ENCODE peak calls at places on chromosomes 4 and X, in eight cellular contexts. One of them, this sample, is unnamed.
A peak's percentile ranks its signal among the peaks of the same experiment; 100 is the strongest.

GRCh38 chrX:68462653-68463052 is 29.4 kb upstream of the OPHN1 start:
- DNase-seq in ELF-1: peak; percentile 64
- DNase-seq in effector CD4-positive, alpha-beta T cell: no peak
- DNase-seq in CD8-positive, alpha-beta memory T cell: no peak
- DNase-seq in hepatocyte: peak; percentile 19
- DNase-seq in effector memory CD8-positive, alpha-beta T cell: peak; percentile 2
- DNase-seq in NCI-H510A treated with DMSO at 0.1 percent for 48 hours: no peak
- DNase-seq in SK-N-SH: no peak
- DNase-seq in this sample: no peak

GRCh38 chr4:147596976-147597375 is 20.2 kb upstream of the TMEM184C start:
- DNase-seq in effector CD4-positive, alpha-beta T cell: no peak
- DNase-seq in CD8-positive, alpha-beta memory T cell: no peak
- DNase-seq in effector memory CD8-positive, alpha-beta T cell: no peak
- DNase-seq in SK-N-SH: no peak
- DNase-seq in hepatocyte: no peak
- DNase-seq in ELF-1: no peak
- DNase-seq in NCI-H510A treated with DMSO at 0.1 percent for 48 hours: no peak
- DNase-seq in this sample: no peak

GRCh38 chrX:107659768-107660167 is 31.5 kb downstream of the PRPS1 start:
- DNase-seq in effector CD4-positive, alpha-beta T cell: no peak
- DNase-seq in NCI-H510A treated with DMSO at 0.1 percent for 48 hours: peak; percentile 43
- DNase-seq in CD8-positive, alpha-beta memory T cell: no peak
- DNase-seq in effector memory CD8-positive, alpha-beta T cell: no peak
- DNase-seq in hepatocyte: peak; percentile 75
- DNase-seq in ELF-1: no peak
- DNase-seq in SK-N-SH: peak; percentile 32
- DNase-seq in this sample: no peak

GRCh38 chr4:75745192-75745591 is 20.8 kb downstream of the USO1 start:
- DNase-seq in hepatocyte: peak; percentile 40
- DNase-seq in effector memory CD8-positive, alpha-beta T cell: no peak
- DNase-seq in effector CD4-positive, alpha-beta T cell: no peak
- DNase-seq in SK-N-SH: no peak
- DNase-seq in NCI-H510A treated with DMSO at 0.1 percent for 48 hours: no peak
- DNase-seq in CD8-positive, alpha-beta memory T cell: no peak
- DNase-seq in ELF-1: no peak
- DNase-seq in this sample: no peak

GRCh38 chrX:30196322-30196721 is 19.0 kb upstream of the MAGEB2 start:
- DNase-seq in hepatocyte: peak; percentile 37
- DNase-seq in effector memory CD8-positive, alpha-beta T cell: no peak
- DNase-seq in SK-N-SH: peak; percentile 32
- DNase-seq in CD8-positive, alpha-beta memory T cell: no peak
- DNase-seq in effector CD4-positive, alpha-beta T cell: no peak
- DNase-seq in ELF-1: no peak
- DNase-seq in NCI-H510A treated with DMSO at 0.1 percent for 48 hours: peak; percentile 25
- DNase-seq in this sample: no peak

GRCh38 chr4:139824882-139825522 is 159.4 kb downstream of the MGST2 start:
- DNase-seq in CD8-positive, alpha-beta memory T cell: no peak
- DNase-seq in effector CD4-positive, alpha-beta T cell: no peak
- DNase-seq in effector memory CD8-positive, alpha-beta T cell: no peak
- DNase-seq in NCI-H510A treated with DMSO at 0.1 percent for 48 hours: peak; percentile 53
- DNase-seq in hepatocyte: no peak
- DNase-seq in SK-N-SH: no peak
- DNase-seq in ELF-1: peak; percentile 45
- DNase-seq in this sample: no peak

GRCh38 chr4:11805837-11806236 is 377.1 kb upstream of the HS3ST1 start:
- DNase-seq in effector memory CD8-positive, alpha-beta T cell: no peak
- DNase-seq in NCI-H510A treated with DMSO at 0.1 percent for 48 hours: peak; percentile 12
- DNase-seq in SK-N-SH: no peak
- DNase-seq in effector CD4-positive, alpha-beta T cell: no peak
- DNase-seq in CD8-positive, alpha-beta memory T cell: no peak
- DNase-seq in hepatocyte: peak; percentile 48
- DNase-seq in ELF-1: no peak
- DNase-seq in this sample: no peak

GRCh38 chr4:140653718-140654515 is 85.2 kb upstream of the UCP1 start:
- DNase-seq in hepatocyte: peak; percentile 70
- DNase-seq in NCI-H510A treated with DMSO at 0.1 percent for 48 hours: no peak
- DNase-seq in ELF-1: no peak
- DNase-seq in effector memory CD8-positive, alpha-beta T cell: no peak
- DNase-seq in CD8-positive, alpha-beta memory T cell: no peak
- DNase-seq in SK-N-SH: peak; percentile 76
- DNase-seq in effector CD4-positive, alpha-beta T cell: no peak
- DNase-seq in this sample: no peak

GRCh38 chr4:20256381-20256881 is 4.7 kb downstream of the SLIT2 start:
- DNase-seq in NCI-H510A treated with DMSO at 0.1 percent for 48 hours: no peak
- DNase-seq in ELF-1: no peak
- DNase-seq in SK-N-SH: no peak
- DNase-seq in effector memory CD8-positive, alpha-beta T cell: no peak
- DNase-seq in hepatocyte: no peak
- DNase-seq in effector CD4-positive, alpha-beta T cell: no peak
- DNase-seq in CD8-positive, alpha-beta memory T cell: no peak
- DNase-seq in this sample: no peak

GRCh38 chr4:1658581-1658980 is 25.5 kb downstream of the FAM53A start:
- DNase-seq in NCI-H510A treated with DMSO at 0.1 percent for 48 hours: no peak
- DNase-seq in ELF-1: no peak
- DNase-seq in effector CD4-positive, alpha-beta T cell: no peak
- DNase-seq in SK-N-SH: no peak
- DNase-seq in hepatocyte: no peak
- DNase-seq in effector memory CD8-positive, alpha-beta T cell: no peak
- DNase-seq in CD8-positive, alpha-beta memory T cell: no peak
- DNase-seq in this sample: no peak

GRCh38 chrX:45851434-45851991 is 650.8 kb upstream of the DIPK2B start:
- DNase-seq in ELF-1: peak; percentile 91
- DNase-seq in NCI-H510A treated with DMSO at 0.1 percent for 48 hours: peak; percentile 30
- DNase-seq in SK-N-SH: peak; percentile 15
- DNase-seq in hepatocyte: peak; percentile 61
- DNase-seq in effector memory CD8-positive, alpha-beta T cell: no peak
- DNase-seq in effector CD4-positive, alpha-beta T cell: peak; percentile 21
- DNase-seq in CD8-positive, alpha-beta memory T cell: peak; percentile 24
- DNase-seq in this sample: no peak

GRCh38 chr4:40881096-40881495 is 131.3 kb downstream of the NSUN7 start:
- DNase-seq in effector memory CD8-positive, alpha-beta T cell: no peak
- DNase-seq in ELF-1: no peak
- DNase-seq in effector CD4-positive, alpha-beta T cell: no peak
- DNase-seq in hepatocyte: no peak
- DNase-seq in NCI-H510A treated with DMSO at 0.1 percent for 48 hours: no peak
- DNase-seq in SK-N-SH: no peak
- DNase-seq in CD8-positive, alpha-beta memory T cell: no peak
- DNase-seq in this sample: no peak

GRCh38 chr4:6697096-6697495 is 3.4 kb downstream of the S100P start:
- DNase-seq in effector CD4-positive, alpha-beta T cell: no peak
- DNase-seq in ELF-1: no peak
- DNase-seq in NCI-H510A treated with DMSO at 0.1 percent for 48 hours: no peak
- DNase-seq in hepatocyte: no peak
- DNase-seq in SK-N-SH: no peak
- DNase-seq in effector memory CD8-positive, alpha-beta T cell: no peak
- DNase-seq in CD8-positive, alpha-beta memory T cell: no peak
- DNase-seq in this sample: no peak

GRCh38 chrX:38138900-38139299 is 81.8 kb downstream of the SRPX start:
- DNase-seq in ELF-1: no peak
- DNase-seq in SK-N-SH: no peak
- DNase-seq in effector CD4-positive, alpha-beta T cell: no peak
- DNase-seq in hepatocyte: no peak
- DNase-seq in NCI-H510A treated with DMSO at 0.1 percent for 48 hours: no peak
- DNase-seq in CD8-positive, alpha-beta memory T cell: no peak
- DNase-seq in effector memory CD8-positive, alpha-beta T cell: no peak
- DNase-seq in this sample: no peak

GRCh38 chrX:30620980-30621716 is 32.1 kb upstream of the GK start:
- DNase-seq in SK-N-SH: no peak
- DNase-seq in CD8-positive, alpha-beta memory T cell: no peak
- DNase-seq in ELF-1: peak; percentile 19
- DNase-seq in effector CD4-positive, alpha-beta T cell: no peak
- DNase-seq in effector memory CD8-positive, alpha-beta T cell: no peak
- DNase-seq in hepatocyte: peak; percentile 32
- DNase-seq in NCI-H510A treated with DMSO at 0.1 percent for 48 hours: no peak
- DNase-seq in this sample: peak; percentile 74

GRCh38 chr4:177369372-177369771 is 59.7 kb downstream of the NEIL3 start:
- DNase-seq in effector CD4-positive, alpha-beta T cell: no peak
- DNase-seq in SK-N-SH: no peak
- DNase-seq in effector memory CD8-positive, alpha-beta T cell: no peak
- DNase-seq in ELF-1: no peak
- DNase-seq in hepatocyte: no peak
- DNase-seq in NCI-H510A treated with DMSO at 0.1 percent for 48 hours: no peak
- DNase-seq in CD8-positive, alpha-beta memory T cell: no peak
- DNase-seq in this sample: peak; percentile 33

GRCh38 chr4:76198411-76199237 is 15.0 kb downstream of the SCARB2 start:
- DNase-seq in effector CD4-positive, alpha-beta T cell: no peak
- DNase-seq in SK-N-SH: peak; percentile 61
- DNase-seq in hepatocyte: peak; percentile 88
- DNase-seq in ELF-1: no peak
- DNase-seq in effector memory CD8-positive, alpha-beta T cell: no peak
- DNase-seq in NCI-H510A treated with DMSO at 0.1 percent for 48 hours: peak; percentile 97
- DNase-seq in CD8-positive, alpha-beta memory T cell: no peak
- DNase-seq in this sample: no peak

GRCh38 chrX:41526925-41527324 is 79.8 kb downstream of the NYX start:
- DNase-seq in effector memory CD8-positive, alpha-beta T cell: no peak
- DNase-seq in ELF-1: no peak
- DNase-seq in effector CD4-positive, alpha-beta T cell: no peak
- DNase-seq in hepatocyte: no peak
- DNase-seq in SK-N-SH: no peak
- DNase-seq in CD8-positive, alpha-beta memory T cell: no peak
- DNase-seq in NCI-H510A treated with DMSO at 0.1 percent for 48 hours: no peak
- DNase-seq in this sample: no peak

GRCh38 chrX:16838202-16839066 is 31.7 kb downstream of the RBBP7 start:
- DNase-seq in SK-N-SH: no peak
- DNase-seq in hepatocyte: peak; percentile 27
- DNase-seq in CD8-positive, alpha-beta memory T cell: no peak
- DNase-seq in NCI-H510A treated with DMSO at 0.1 percent for 48 hours: no peak
- DNase-seq in effector memory CD8-positive, alpha-beta T cell: no peak
- DNase-seq in ELF-1: peak; percentile 19
- DNase-seq in effector CD4-positive, alpha-beta T cell: no peak
- DNase-seq in this sample: peak; percentile 73

GRCh38 chrX:139008185-139008584 is 296.7 kb upstream of the FGF13 start:
- DNase-seq in ELF-1: peak; percentile 69
- DNase-seq in effector CD4-positive, alpha-beta T cell: no peak
- DNase-seq in hepatocyte: no peak
- DNase-seq in NCI-H510A treated with DMSO at 0.1 percent for 48 hours: no peak
- DNase-seq in CD8-positive, alpha-beta memory T cell: no peak
- DNase-seq in SK-N-SH: no peak
- DNase-seq in effector memory CD8-positive, alpha-beta T cell: no peak
- DNase-seq in this sample: no peak

GRCh38 chrX:45134303-45134702 is 66.4 kb downstream of the DIPK2B start:
- DNase-seq in NCI-H510A treated with DMSO at 0.1 percent for 48 hours: no peak
- DNase-seq in effector CD4-positive, alpha-beta T cell: no peak
- DNase-seq in effector memory CD8-positive, alpha-beta T cell: no peak
- DNase-seq in ELF-1: no peak
- DNase-seq in SK-N-SH: no peak
- DNase-seq in CD8-positive, alpha-beta memory T cell: no peak
- DNase-seq in hepatocyte: no peak
- DNase-seq in this sample: no peak

GRCh38 chr4:17502764-17503163 is 9.1 kb downstream of the QDPR start:
- DNase-seq in NCI-H510A treated with DMSO at 0.1 percent for 48 hours: no peak
- DNase-seq in effector memory CD8-positive, alpha-beta T cell: no peak
- DNase-seq in hepatocyte: no peak
- DNase-seq in effector CD4-positive, alpha-beta T cell: no peak
- DNase-seq in ELF-1: no peak
- DNase-seq in SK-N-SH: no peak
- DNase-seq in CD8-positive, alpha-beta memory T cell: no peak
- DNase-seq in this sample: peak; percentile 7

GRCh38 chr4:166104623-166105022 is 231.6 kb downstream of the TLL1 start:
- DNase-seq in NCI-H510A treated with DMSO at 0.1 percent for 48 hours: no peak
- DNase-seq in hepatocyte: no peak
- DNase-seq in effector memory CD8-positive, alpha-beta T cell: no peak
- DNase-seq in SK-N-SH: no peak
- DNase-seq in ELF-1: no peak
- DNase-seq in effector CD4-positive, alpha-beta T cell: no peak
- DNase-seq in CD8-positive, alpha-beta memory T cell: no peak
- DNase-seq in this sample: no peak

GRCh38 chrX:56978172-56978571 is 17.2 kb downstream of the SPIN3 start:
- DNase-seq in effector CD4-positive, alpha-beta T cell: peak; percentile 20
- DNase-seq in NCI-H510A treated with DMSO at 0.1 percent for 48 hours: peak; percentile 13
- DNase-seq in effector memory CD8-positive, alpha-beta T cell: peak; percentile 20
- DNase-seq in SK-N-SH: peak; percentile 39
- DNase-seq in CD8-positive, alpha-beta memory T cell: no peak
- DNase-seq in ELF-1: peak; percentile 70
- DNase-seq in hepatocyte: peak; percentile 53
- DNase-seq in this sample: no peak

GRCh38 chr4:124262211-124263179 is 450.0 kb downstream of the ANKRD50 start:
- DNase-seq in effector memory CD8-positive, alpha-beta T cell: peak; percentile 2
- DNase-seq in effector CD4-positive, alpha-beta T cell: peak; percentile 13
- DNase-seq in CD8-positive, alpha-beta memory T cell: no peak
- DNase-seq in NCI-H510A treated with DMSO at 0.1 percent for 48 hours: peak; percentile 42
- DNase-seq in hepatocyte: peak; percentile 85
- DNase-seq in SK-N-SH: peak; percentile 49
- DNase-seq in ELF-1: peak; percentile 36
- DNase-seq in this sample: peak; percentile 38

GRCh38 chr4:168743576-168743975 is 246.7 kb downstream of the PALLD start:
- DNase-seq in CD8-positive, alpha-beta memory T cell: no peak
- DNase-seq in ELF-1: no peak
- DNase-seq in effector CD4-positive, alpha-beta T cell: no peak
- DNase-seq in SK-N-SH: no peak
- DNase-seq in NCI-H510A treated with DMSO at 0.1 percent for 48 hours: no peak
- DNase-seq in effector memory CD8-positive, alpha-beta T cell: no peak
- DNase-seq in hepatocyte: no peak
- DNase-seq in this sample: no peak

GRCh38 chrX:56726609-56727008 is 2.4 kb upstream of the NBDY start:
- DNase-seq in effector memory CD8-positive, alpha-beta T cell: peak; percentile 0
- DNase-seq in CD8-positive, alpha-beta memory T cell: no peak
- DNase-seq in hepatocyte: peak; percentile 65
- DNase-seq in ELF-1: peak; percentile 17
- DNase-seq in effector CD4-positive, alpha-beta T cell: peak; percentile 8
- DNase-seq in NCI-H510A treated with DMSO at 0.1 percent for 48 hours: peak; percentile 20
- DNase-seq in SK-N-SH: peak; percentile 19
- DNase-seq in this sample: no peak

GRCh38 chr4:89248879-89249281 is 58.7 kb downstream of the GPRIN3 start:
- DNase-seq in effector memory CD8-positive, alpha-beta T cell: no peak
- DNase-seq in hepatocyte: no peak
- DNase-seq in CD8-positive, alpha-beta memory T cell: no peak
- DNase-seq in ELF-1: no peak
- DNase-seq in NCI-H510A treated with DMSO at 0.1 percent for 48 hours: peak; percentile 66
- DNase-seq in effector CD4-positive, alpha-beta T cell: no peak
- DNase-seq in SK-N-SH: no peak
- DNase-seq in this sample: no peak

GRCh38 chr4:128521156-128521555 is 233.5 kb upstream of the PGRMC2 start:
- DNase-seq in effector memory CD8-positive, alpha-beta T cell: no peak
- DNase-seq in hepatocyte: no peak
- DNase-seq in NCI-H510A treated with DMSO at 0.1 percent for 48 hours: no peak
- DNase-seq in effector CD4-positive, alpha-beta T cell: no peak
- DNase-seq in CD8-positive, alpha-beta memory T cell: no peak
- DNase-seq in ELF-1: no peak
- DNase-seq in SK-N-SH: no peak
- DNase-seq in this sample: no peak

This sample was measured in AG04449.